ENCODE peak calls at places on chromosomes 13 and 19, in eight cellular contexts. O is H1, V is ovary, M is lower leg skin, F is breast epithelium, N is GM12892, P is tibial nerve, Q is adrenal gland. K is an unnamed sample.

GRCh38 chr13:105442941-105443340 is 1092.5 kb downstream of the EFNB2 start:
- DNase-seq in O (no peak), V (no peak), M (peak; percentile 40), F (no peak), N (no peak), P (no peak), Q (no peak), K (no peak)

GRCh38 chr19:33374406-33374703 is 846 bp downstream of the CEBPG start:
- DNase-seq in O (no peak), V (no peak), M (no peak), F (no peak), N (no peak), P (no peak), Q (peak; percentile 21), K (no peak)

GRCh38 chr13:84651288-84651687 is 769.0 kb upstream of the SLITRK1 start:
- DNase-seq in O (no peak), V (no peak), M (no peak), F (no peak), N (no peak), P (no peak), Q (no peak), K (no peak)

GRCh38 chr13:114124921-114125320 is 7.5 kb downstream of the RASA3 start:
- DNase-seq in O (no peak), V (no peak), M (no peak), F (no peak), N (no peak), P (no peak), Q (no peak), K (no peak)

GRCh38 chr13:67443901-67444300 is 213.8 kb upstream of the PCDH9 start:
- DNase-seq in O (no peak), V (no peak), M (no peak), F (no peak), N (no peak), P (no peak), Q (no peak), K (no peak)

GRCh38 chr19:4390017-4390861 is 10.1 kb downstream of the SH3GL1 start:
- DNase-seq in O (peak; percentile 51), V (no peak), M (no peak), F (no peak), N (no peak), P (no peak), Q (peak; percentile 54), K (peak; percentile 47)

GRCh38 chr13:48028066-48028465 is 9.5 kb upstream of the NUDT15 start:
- DNase-seq in O (no peak), V (no peak), M (no peak), F (no peak), N (no peak), P (no peak), Q (no peak), K (no peak)

GRCh38 chr13:37409756-37410155 is 188.8 kb downstream of the POSTN start:
- DNase-seq in O (no peak), V (no peak), M (no peak), F (no peak), N (no peak), P (no peak), Q (no peak), K (no peak)

GRCh38 chr19:5070390-5070789 is 101.5 kb downstream of the KDM4B start:
- DNase-seq in O (no peak), V (no peak), M (no peak), F (no peak), N (no peak), P (no peak), Q (no peak), K (no peak)

GRCh38 chr13:105998233-105998550 is 537.3 kb downstream of the EFNB2 start:
- DNase-seq in O (no peak), V (no peak), M (no peak), F (no peak), N (no peak), P (no peak), Q (no peak), K (no peak)

GRCh38 chr13:28356506-28357064 is 138.3 kb downstream of the FLT1 start:
- DNase-seq in O (no peak), V (no peak), M (no peak), F (no peak), N (no peak), P (no peak), Q (no peak), K (no peak)

GRCh38 chr13:73422973-73423372 is 364.2 kb downstream of the KLF5 start:
- DNase-seq in O (no peak), V (no peak), M (no peak), F (no peak), N (no peak), P (no peak), Q (no peak), K (no peak)

GRCh38 chr13:26558912-26559485 is 1.5 kb downstream of the WASF3 start:
- DNase-seq in O (no peak), V (no peak), M (no peak), F (no peak), N (no peak), P (no peak), Q (no peak), K (no peak)

GRCh38 chr13:26555413-26555812 is 2.1 kb upstream of the WASF3 start:
- DNase-seq in O (no peak), V (no peak), M (no peak), F (no peak), N (no peak), P (no peak), Q (no peak), K (no peak)

GRCh38 chr13:26557051-26557392 is 461 bp upstream of the WASF3 start:
- DNase-seq in O (no peak), V (no peak), M (no peak), F (no peak), N (peak; percentile 5), P (no peak), Q (no peak), K (no peak)

GRCh38 chr13:26558074-26558805 is 757 bp downstream of the WASF3 start:
- DNase-seq in O (no peak), V (peak; percentile 31), M (no peak), F (no peak), N (no peak), P (no peak), Q (peak; percentile 44), K (no peak)

DNA sequence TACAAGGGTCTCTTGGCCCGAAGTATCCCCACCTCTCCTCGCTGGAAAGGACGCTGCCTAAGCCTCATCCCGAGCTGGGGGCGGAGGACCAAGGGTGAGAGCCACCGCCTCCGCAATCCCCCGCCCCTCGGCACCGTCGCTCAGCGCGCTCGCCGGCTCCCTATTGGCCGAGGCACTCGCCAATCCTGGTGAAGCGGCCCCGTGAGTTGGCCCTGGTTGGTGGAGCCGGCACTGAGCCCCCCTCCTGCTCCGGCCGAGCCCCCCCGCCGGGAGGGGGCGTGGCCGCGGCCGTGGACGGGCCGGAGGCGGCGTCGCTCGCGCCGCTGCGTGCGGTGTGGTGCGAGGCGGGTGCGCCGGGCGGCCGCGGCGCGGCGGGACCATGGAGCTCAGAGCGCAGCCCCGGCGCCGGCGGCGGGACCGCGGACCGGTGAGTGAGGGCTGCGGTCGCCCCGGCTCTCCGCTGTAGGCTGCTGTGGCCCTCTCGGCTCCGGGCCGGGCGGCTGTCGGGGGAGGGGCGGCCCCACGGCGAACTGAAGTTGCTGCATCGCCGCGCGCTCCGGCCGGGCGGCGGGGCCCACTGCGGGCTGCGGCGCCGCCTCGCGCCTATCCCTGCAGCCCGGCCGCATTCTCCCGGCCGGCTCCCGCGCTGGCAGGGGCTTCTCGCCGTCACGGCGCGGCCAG is at the start of gene WASF3:
- DNase-seq in O (peak; percentile 73), V (peak; percentile 94), M (peak; percentile 89), F (peak; percentile 92), N (peak; percentile 51), P (peak; percentile 80), Q (peak; percentile 97), K (peak; percentile 92)
- TF ChIP-seq POLR2A in O (peak; percentile 58), V (no peak), M (no peak), F (no peak), N (no peak), P (peak; percentile 24), Q (peak; percentile 76), K (peak; percentile 60)

GRCh38 chr19:10478903-10479384 is 24.2 kb downstream of the KEAP1 start:
- DNase-seq in O (peak; percentile 80), V (peak; percentile 87), M (peak; percentile 92), F (peak; percentile 86), N (no peak), P (peak; percentile 86), Q (peak; percentile 90), K (peak; percentile 85)
- TF ChIP-seq POLR2A in O (no peak), V (peak; percentile 27), M (no peak), F (no peak), N (no peak), P (no peak), Q (peak; percentile 19), K (peak; percentile 48)

DNA sequence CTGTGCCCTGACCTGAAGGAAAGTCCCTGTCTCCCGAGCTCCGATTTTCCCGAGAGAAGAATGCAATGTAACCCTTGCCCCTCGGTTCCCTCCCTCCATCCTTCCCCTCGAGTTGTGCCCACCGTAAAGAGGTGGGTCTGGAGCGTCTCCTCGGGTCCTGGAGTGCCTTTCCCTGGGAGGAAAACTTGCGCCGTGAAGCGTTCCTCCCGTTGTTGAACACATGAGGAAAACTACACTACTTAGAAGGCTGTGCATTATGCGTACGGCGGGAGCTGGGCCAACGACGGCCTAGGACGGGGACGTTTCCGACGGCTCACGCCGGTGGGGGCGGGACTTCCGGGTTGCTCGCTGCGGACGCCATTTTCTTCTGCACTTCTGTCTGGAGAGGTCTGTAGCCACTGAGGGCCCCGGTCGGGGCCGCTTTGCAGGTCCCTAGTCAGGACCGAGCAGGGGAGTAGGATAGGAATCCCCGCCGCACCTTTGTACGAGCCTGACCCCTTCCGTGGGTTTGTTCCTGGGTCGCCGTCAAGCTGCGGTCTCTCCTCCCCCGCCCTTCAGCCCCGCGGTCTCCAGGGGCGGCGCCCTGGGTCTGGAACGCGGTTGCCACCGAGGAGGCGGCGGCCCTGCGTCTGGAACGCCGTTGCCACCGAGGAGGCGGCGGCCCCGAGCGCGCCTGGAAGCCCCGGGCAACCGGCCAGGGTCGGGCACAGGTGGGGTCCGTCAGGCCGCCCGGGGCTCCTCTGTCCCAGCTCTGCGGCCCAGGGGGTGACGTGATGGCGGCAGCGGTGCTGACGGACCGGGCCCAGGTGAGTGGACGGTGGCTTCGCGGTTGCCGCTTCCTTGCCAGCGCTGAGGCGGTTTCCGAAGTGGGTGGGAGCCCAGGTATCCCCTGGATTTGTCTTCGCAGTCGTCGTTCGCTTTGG is at the start of gene ZNF264:
- DNase-seq in O (peak; percentile 19), V (peak; percentile 90), M (peak; percentile 87), F (peak; percentile 91), N (peak; percentile 83), P (peak; percentile 70), Q (peak; percentile 88), K (peak; percentile 74)
- TF ChIP-seq POLR2A in O (peak; percentile 75), V (peak; percentile 36), M (no peak), F (no peak), N (peak; percentile 85), P (no peak), Q (peak; percentile 57), K (no peak)

GRCh38 chr19:47112166-47112663 is 1.4 kb downstream of the ZC3H4 start:
- DNase-seq in O (peak; percentile 54), V (peak; percentile 87), M (peak; percentile 85), F (peak; percentile 85), N (peak; percentile 60), P (peak; percentile 72), Q (peak; percentile 88), K (peak; percentile 76)
- TF ChIP-seq POLR2A in O (peak; percentile 53), V (peak; percentile 59), M (no peak), F (peak; percentile 53), N (peak; percentile 76), P (no peak), Q (peak; percentile 64), K (peak; percentile 66)

GRCh38 chr19:40716655-40717324 is at the start of the genes COQ8B and ITPKC:
- DNase-seq in O (peak; percentile 90), V (peak; percentile 100), M (peak; percentile 99), F (peak; percentile 100), N (peak; percentile 94), P (peak; percentile 100), Q (peak; percentile 100), K (peak; percentile 98)
- TF ChIP-seq POLR2A in O (peak; percentile 70), V (peak; percentile 89), M (peak; percentile 17), F (peak; percentile 79), N (peak; percentile 29), P (peak; percentile 88), Q (peak; percentile 63), K (peak; percentile 93)

K was measured in gastrocnemius medialis.